ENCODE peak calls at places on chromosomes 3 and 15, in eight cellular contexts. W, H, K, J, G, A, N and L are unnamed samples.

GRCh38 chr3:185257334-185257733 is 3.5 kb upstream of the EHHADH start:
- DNase-seq in W (no peak), H (no peak), K (no peak), J (no peak), G (no peak), A (no peak), N (no peak), L (no peak)

GRCh38 chr3:8776406-8776805 is 7.0 kb upstream of the OXTR start:
- DNase-seq in W (no peak), H (peak), K (no peak), J (no peak), G (no peak), A (no peak), N (peak), L (no peak)

GRCh38 chr3:149343951-149344350 is 10.5 kb upstream of the TM4SF18 start:
- DNase-seq in W (no peak), H (no peak), K (no peak), J (no peak), G (no peak), A (no peak), N (no peak), L (no peak)

GRCh38 chr3:10495003-10495402 is 10.4 kb downstream of the ATP2B2 start:
- DNase-seq in W (no peak), H (no peak), K (peak), J (no peak), G (no peak), A (no peak), N (peak), L (no peak)

GRCh38 chr3:163043074-163043473 is 1546.5 kb downstream of the OTOL1 start:
- DNase-seq in W (no peak), H (no peak), K (no peak), J (peak), G (no peak), A (no peak), N (peak), L (no peak)

GRCh38 chr15:51602484-51602883 is 20.1 kb downstream of the DMXL2 start:
- DNase-seq in W (no peak), H (no peak), K (no peak), J (no peak), G (no peak), A (no peak), N (no peak), L (no peak)

GRCh38 chr15:79442911-79443310 is 10.8 kb downstream of the MINAR1 start:
- DNase-seq in W (no peak), H (no peak), K (no peak), J (no peak), G (no peak), A (no peak), N (no peak), L (no peak)

GRCh38 chr3:108590443-108590842 is 921 bp downstream of the DZIP3 start:
- DNase-seq in W (no peak), H (no peak), K (no peak), J (no peak), G (no peak), A (no peak), N (peak), L (no peak)

GRCh38 chr3:158217992-158218391 is 108.1 kb downstream of the RSRC1 start:
- DNase-seq in W (no peak), H (no peak), K (no peak), J (no peak), G (no peak), A (no peak), N (no peak), L (no peak)

GRCh38 chr15:48992545-48992944 is 28.8 kb upstream of the SHC4 start:
- DNase-seq in W (no peak), H (no peak), K (no peak), J (no peak), G (no peak), A (no peak), N (no peak), L (no peak)

GRCh38 chr3:101500208-101500607 is 12.8 kb downstream of the SENP7 start:
- DNase-seq in W (no peak), H (no peak), K (no peak), J (no peak), G (no peak), A (no peak), N (no peak), L (no peak)

GRCh38 chr3:101497803-101498202 is 15.2 kb downstream of the SENP7 start:
- DNase-seq in W (no peak), H (no peak), K (no peak), J (no peak), G (no peak), A (no peak), N (no peak), L (no peak)

GRCh38 chr3:101495552-101495951 is 17.5 kb downstream of the SENP7 start:
- DNase-seq in W (no peak), H (no peak), K (no peak), J (no peak), G (no peak), A (no peak), N (no peak), L (peak)
- TF ChIP-seq CTCF in W (no peak), H (peak), K (no peak), J (no peak), G (no peak), A (no peak), N (no peak), L (no peak)

GRCh38 chr15:77632760-77633133 is at the start of gene LINGO1:
- DNase-seq in W (peak), H (no peak), K (no peak), J (peak), G (no peak), A (no peak), N (peak), L (peak)

GRCh38 chr15:77629070-77630030 is 3.4 kb downstream of the LINGO1 start:
- DNase-seq in W (no peak), H (no peak), K (no peak), J (no peak), G (no peak), A (no peak), N (no peak), L (peak)

GRCh38 chr15:77631790-77632551 is 741 bp downstream of the LINGO1 start:
- DNase-seq in W (peak), H (no peak), K (no peak), J (peak), G (no peak), A (no peak), N (no peak), L (peak)

GRCh38 chr15:77630064-77630463 is 2.6 kb downstream of the LINGO1 start:
- DNase-seq in W (no peak), H (no peak), K (no peak), J (no peak), G (no peak), A (no peak), N (no peak), L (peak)

GRCh38 chr15:77630956-77631789 is 1.5 kb downstream of the LINGO1 start:
- DNase-seq in W (no peak), H (no peak), K (peak), J (peak), G (no peak), A (no peak), N (peak), L (peak)
- TF ChIP-seq CTCF in W (peak), H (no peak), K (no peak), J (no peak), G (no peak), A (no peak), N (no peak), L (no peak)

GRCh38 chr3:39980021-39980420 is 170.6 kb downstream of the MYRIP start:
- DNase-seq in W (no peak), H (no peak), K (no peak), J (no peak), G (no peak), A (no peak), N (no peak), L (no peak)

GRCh38 chr3:39980781-39981180 is 171.4 kb downstream of the MYRIP start:
- DNase-seq in W (no peak), H (no peak), K (no peak), J (no peak), G (no peak), A (no peak), N (no peak), L (no peak)

GRCh38 chr3:39981547-39982184 is 172.3 kb downstream of the MYRIP start:
- DNase-seq in W (no peak), H (no peak), K (no peak), J (no peak), G (no peak), A (no peak), N (peak), L (no peak)

GRCh38 chr3:39978293-39978692 is 168.9 kb downstream of the MYRIP start:
- DNase-seq in W (no peak), H (no peak), K (no peak), J (no peak), G (no peak), A (no peak), N (no peak), L (no peak)

DNA sequence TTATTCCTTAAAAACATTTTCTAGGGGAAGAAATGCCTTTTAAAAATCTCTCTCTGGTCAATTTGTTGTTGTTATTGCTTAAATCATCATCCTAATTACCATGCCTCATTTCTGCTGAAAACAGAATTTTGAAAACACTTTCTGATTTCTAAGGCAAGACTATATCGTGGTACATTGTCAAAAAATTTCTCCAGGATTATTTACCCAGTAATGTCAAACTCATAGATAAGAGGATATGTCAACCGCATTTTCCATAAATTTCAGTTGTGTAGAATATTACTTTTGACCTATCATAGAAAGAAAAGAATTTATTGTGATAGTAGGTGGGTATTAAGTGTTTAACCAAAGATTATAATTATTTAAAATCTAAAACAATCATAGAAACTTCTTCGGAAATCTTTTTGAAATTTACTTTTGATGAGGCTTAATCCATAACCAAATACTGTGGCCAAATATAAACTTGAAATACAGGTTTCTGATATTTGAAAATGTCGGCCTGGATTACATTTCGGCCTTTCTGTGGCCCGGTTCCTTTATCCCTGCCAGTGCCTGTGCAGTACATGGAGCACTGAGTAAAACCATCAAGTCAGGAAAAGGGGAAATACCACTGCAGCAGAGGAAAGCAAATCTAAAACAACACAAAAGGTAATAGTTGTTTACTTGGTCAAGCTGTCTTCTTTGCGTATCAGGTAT is 173.4 kb downstream of the MYRIP start:
- DNase-seq in W (no peak), H (no peak), K (no peak), J (no peak), G (no peak), A (no peak), N (no peak), L (no peak)
- TF ChIP-seq CTCF in W (no peak), H (no peak), K (no peak), J (no peak), G (no peak), A (no peak), N (no peak), L (no peak)

DNA sequence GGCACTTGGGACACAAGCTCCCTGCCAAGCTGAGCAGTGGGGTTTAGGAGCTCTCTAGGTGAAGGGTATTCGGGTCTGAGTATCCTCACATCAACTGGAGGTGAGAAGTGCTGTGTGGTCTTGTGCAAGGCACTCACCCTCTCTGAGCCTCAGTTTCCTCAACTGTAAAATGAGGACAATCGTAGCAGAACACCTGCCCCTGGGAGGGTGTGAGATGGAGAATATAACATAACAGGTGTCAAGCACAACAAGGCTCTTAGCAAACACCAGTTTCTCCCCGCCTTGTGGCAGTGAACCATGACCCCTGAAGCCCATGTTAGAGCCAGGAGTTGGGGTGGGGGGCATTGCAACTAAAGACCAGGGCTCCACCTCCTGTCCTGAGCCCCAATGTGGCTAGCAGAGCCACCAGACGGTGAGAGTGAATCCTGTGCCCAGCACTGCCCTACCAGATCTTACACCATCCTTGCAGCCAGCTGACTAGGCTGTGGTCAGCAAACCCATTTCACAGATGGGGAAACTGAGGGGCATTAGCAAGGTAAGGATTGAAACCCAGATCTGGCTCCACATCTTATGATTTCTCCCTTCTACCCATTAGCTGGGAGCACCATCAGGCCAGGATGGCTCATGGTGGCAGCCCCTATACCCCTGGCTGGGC is 2.6 kb upstream of the PLXND1 start:
- DNase-seq in W (no peak), H (no peak), K (no peak), J (no peak), G (no peak), A (no peak), N (no peak), L (no peak)
- TF ChIP-seq CTCF in W (no peak), H (no peak), K (no peak), J (no peak), G (no peak), A (no peak), N (no peak), L (no peak)

GRCh38 chr15:100252359-100252758 is 89.4 kb downstream of the ADAMTS17 start:
- DNase-seq in W (no peak), H (no peak), K (no peak), J (no peak), G (no peak), A (peak), N (no peak), L (no peak)

GRCh38 chr15:100249096-100249815 is 92.5 kb downstream of the ADAMTS17 start:
- DNase-seq in W (no peak), H (no peak), K (no peak), J (no peak), G (no peak), A (peak), N (no peak), L (no peak)

GRCh38 chr15:100248236-100248635 is 93.5 kb downstream of the ADAMTS17 start:
- DNase-seq in W (no peak), H (no peak), K (no peak), J (no peak), G (no peak), A (peak), N (no peak), L (no peak)

GRCh38 chr15:100252779-100253417 is 88.9 kb downstream of the ADAMTS17 start:
- DNase-seq in W (no peak), H (no peak), K (no peak), J (no peak), G (no peak), A (no peak), N (no peak), L (no peak)

DNA sequence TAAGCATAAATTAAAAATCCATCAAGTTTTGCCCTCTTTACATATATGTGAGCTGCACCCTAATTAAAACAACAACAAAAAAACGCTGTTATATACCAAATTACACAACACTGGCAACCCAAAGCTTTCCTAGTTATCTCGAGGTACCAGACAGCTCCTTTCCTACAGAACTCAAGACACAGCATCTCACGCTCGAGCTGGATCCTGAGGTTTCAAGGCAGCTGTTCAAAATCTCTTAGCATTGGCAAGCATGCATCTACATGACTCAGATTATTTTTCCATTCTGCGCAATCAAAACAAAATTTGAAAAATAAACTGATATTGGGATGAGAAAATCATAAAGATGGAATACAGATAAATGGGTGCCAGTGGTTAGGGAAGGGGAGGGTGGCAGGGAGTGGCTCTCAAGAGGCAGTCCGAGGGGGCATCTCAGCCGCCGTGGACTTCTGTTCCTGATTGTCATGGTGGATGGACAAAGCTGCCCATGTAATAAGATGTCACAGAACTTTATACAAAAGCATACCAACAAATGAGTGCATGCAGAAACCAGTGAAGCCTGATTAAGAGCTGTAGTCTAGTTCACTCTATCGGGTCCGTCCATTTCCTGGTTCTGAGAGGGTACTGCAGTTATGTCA is 91.5 kb downstream of the ADAMTS17 start:
- DNase-seq in W (no peak), H (no peak), K (no peak), J (no peak), G (no peak), A (peak), N (peak), L (no peak)
- TF ChIP-seq CTCF in W (no peak), H (no peak), K (no peak), J (no peak), G (no peak), A (no peak), N (no peak), L (no peak)